ENCODE peak calls at places on chromosome 21, in five cellular contexts. H is left ventricle myocardium inferior, Q is HuH-7, U is NCI-H446 treated with DMSO at 0.1 percent for 48 hours, S is AG04450. W is an unnamed sample.

GRCh38 chr21:37429356-37429755 is 62.8 kb downstream of the DYRK1A start:
- DNase-seq in S (no peak), Q (no peak), H (no peak), U (no peak), W (no peak)

GRCh38 chr21:45984584-45985095 is 3.1 kb downstream of the COL6A1 start:
- DNase-seq in S (no peak), U (no peak), H (no peak), Q (no peak), W (no peak)

GRCh38 chr21:40466893-40467483 is 380.0 kb downstream of the DSCAM start:
- DNase-seq in S (no peak), Q (no peak), H (no peak), U (no peak), W (peak)

GRCh38 chr21:27339902-27340301 is 373.0 kb upstream of the ADAMTS5 start:
- DNase-seq in S (no peak), U (peak), H (no peak), Q (no peak), W (no peak)

GRCh38 chr21:45122432-45123132 is 48.2 kb downstream of the ADARB1 start:
- DNase-seq in S (no peak), U (no peak), Q (no peak), H (no peak), W (no peak)

GRCh38 chr21:31872452-31873274 is at the start of gene HUNK:
- DNase-seq in H (no peak), Q (peak), U (no peak), S (no peak), W (no peak)

GRCh38 chr21:44793269-44794030 is 8.2 kb downstream of the UBE2G2 start:
- DNase-seq in H (peak), U (peak), Q (peak), S (no peak), W (peak)

GRCh38 chr21:44871576-44872265 is 1.8 kb downstream of the PTTG1IP start:
- DNase-seq in H (no peak), S (no peak), U (no peak), Q (peak), W (no peak)

GRCh38 chr21:42614811-42615342 is 38.5 kb upstream of the PDE9A start:
- DNase-seq in Q (peak), U (no peak), H (no peak), S (no peak), W (no peak)

GRCh38 chr21:28554660-28555475 is 437.8 kb downstream of the LTN1 start:
- DNase-seq in H (no peak), S (no peak), Q (no peak), U (no peak), W (no peak)